ENCODE peak calls at places on chromosomes 13 and 19, in eight cellular contexts. H is mesothelial cell of epicardium; I is LoVo; N is stimulated activated CD4-positive, alpha-beta T cell treated with anti-CD3 and anti-CD28 coated beads, Interleukin-2, amount 100 ng/mL, for 48 hours; E is choroid plexus epithelial cell; M is C1 segment of cervical spinal cord; L is NCI-H1105 treated with DMSO at 0.1 percent for 48 hours; U is uterus. O is an unnamed sample.

GRCh38 chr13:20049558-20050473 is 91.3 kb downstream of the ZMYM2 start:
- DNase-seq in H (no peak), I (no peak), N (no peak), E (peak; percentile 19), M (no peak), L (no peak), U (no peak), O (no peak)

GRCh38 chr13:105758929-105759328 is 776.5 kb downstream of the EFNB2 start:
- DNase-seq in H (no peak), I (no peak), N (no peak), E (no peak), M (no peak), L (no peak), U (no peak), O (no peak)

GRCh38 chr19:17752865-17753639 is 1.8 kb downstream of the FCHO1 start:
- DNase-seq in H (no peak), I (no peak), N (no peak), E (no peak), M (peak; percentile 2), L (no peak), U (no peak), O (no peak)

GRCh38 chr13:23020246-23020843 is 160.4 kb upstream of the SGCG start:
- DNase-seq in H (peak; percentile 44), I (peak; percentile 49), N (peak; percentile 5), E (peak; percentile 69), M (no peak), L (peak; percentile 43), U (peak; percentile 23), O (no peak)

GRCh38 chr19:1274081-1274851 is 1.1 kb upstream of the FAM174C start:
- DNase-seq in H (no peak), I (no peak), N (no peak), E (no peak), M (no peak), L (no peak), U (peak; percentile 43), O (no peak)

GRCh38 chr19:16856091-16856490 is 26.9 kb downstream of the SIN3B start:
- DNase-seq in H (no peak), I (no peak), N (no peak), E (no peak), M (no peak), L (no peak), U (no peak), O (no peak)

GRCh38 chr19:30447276-30447870 is 75.2 kb downstream of the ZNF536 start:
- DNase-seq in H (no peak), I (no peak), N (no peak), E (peak; percentile 1), M (no peak), L (no peak), U (no peak), O (no peak)

GRCh38 chr13:30857636-30858035 is 48.4 kb upstream of the MEDAG start:
- DNase-seq in H (no peak), I (no peak), N (no peak), E (no peak), M (no peak), L (no peak), U (no peak), O (no peak)

GRCh38 chr13:75334634-75335447 is 147.1 kb downstream of the TBC1D4 start:
- DNase-seq in H (no peak), I (no peak), N (no peak), E (no peak), M (no peak), L (no peak), U (no peak), O (no peak)

O was measured in coronary artery.